ENCODE peak calls at places on chromosomes 2 and 18, in ten cellular contexts. K, U, P, E, L, M, H, D, V and W are unnamed samples.

GRCh38 chr2:223416826-223417610 is 185.1 kb downstream of the SCG2 start:
- DNase-seq in K (no peak), U (no peak), P (no peak), E (no peak), L (no peak), M (no peak), H (no peak), D (no peak), V (no peak), W (no peak)

GRCh38 chr2:128433911-128434550 is 115.4 kb upstream of the HS6ST1 start:
- DNase-seq in K (peak; percentile 7), U (no peak), P (no peak), E (no peak), L (no peak), M (peak; percentile 0), H (peak; percentile 6), D (no peak), V (no peak), W (peak; percentile 7)

GRCh38 chr2:108124733-108125132 is 115.0 kb upstream of the SULT1C3 start:
- DNase-seq in K (no peak), U (no peak), P (no peak), E (no peak), L (no peak), M (peak; percentile 31), H (no peak), D (no peak), V (no peak), W (no peak)

GRCh38 chr2:567865-568638 is 109.2 kb downstream of the TMEM18 start:
- DNase-seq in K (peak; percentile 83), U (no peak), P (no peak), E (no peak), L (peak; percentile 19), M (peak; percentile 21), H (peak; percentile 78), D (no peak), V (no peak), W (no peak)

GRCh38 chr2:234821946-234822470 is 129.8 kb upstream of the SH3BP4 start:
- DNase-seq in K (no peak), U (no peak), P (no peak), E (peak; percentile 38), L (no peak), M (no peak), H (no peak), D (no peak), V (no peak), W (no peak)

GRCh38 chr2:206096876-206097275 is 10.9 kb upstream of the INO80D start:
- DNase-seq in K (no peak), U (no peak), P (no peak), E (no peak), L (no peak), M (no peak), H (no peak), D (no peak), V (no peak), W (no peak)

GRCh38 chr2:96556441-96557330 is 20.1 kb downstream of the ARID5A start:
- DNase-seq in K (no peak), U (peak; percentile 43), P (no peak), E (peak; percentile 87), L (peak; percentile 57), M (peak; percentile 91), H (no peak), D (no peak), V (peak; percentile 64), W (peak; percentile 22)

GRCh38 chr2:97997774-97998392 is 2.1 kb upstream of the TMEM131 start:
- DNase-seq in K (no peak), U (no peak), P (no peak), E (no peak), L (no peak), M (no peak), H (no peak), D (no peak), V (no peak), W (no peak)

GRCh38 chr2:47601518-47602015 is 181.4 kb upstream of the MSH6 start:
- DNase-seq in K (no peak), U (no peak), P (no peak), E (no peak), L (no peak), M (no peak), H (no peak), D (no peak), V (no peak), W (no peak)

GRCh38 chr2:38092196-38092902 is 16.4 kb upstream of the CYP1B1 start:
- DNase-seq in K (peak; percentile 54), U (no peak), P (no peak), E (peak; percentile 80), L (peak; percentile 99), M (peak; percentile 39), H (peak; percentile 84), D (no peak), V (peak; percentile 82), W (no peak)
- H3K27me3 ChIP-seq in K (no peaks in the 10 kb centered on the region), U (peaks cover 13% of the 10 kb centered on the region), P (no peaks in the 10 kb centered on the region), E (peaks cover 6% of the 10 kb centered on the region), L (peaks cover 5% of the 10 kb centered on the region), M (no peaks in the 10 kb centered on the region), H (no peaks in the 10 kb centered on the region), D (peaks cover 6% of the 10 kb centered on the region), V (no peaks in the 10 kb centered on the region), W (no peaks in the 10 kb centered on the region)

DNA sequence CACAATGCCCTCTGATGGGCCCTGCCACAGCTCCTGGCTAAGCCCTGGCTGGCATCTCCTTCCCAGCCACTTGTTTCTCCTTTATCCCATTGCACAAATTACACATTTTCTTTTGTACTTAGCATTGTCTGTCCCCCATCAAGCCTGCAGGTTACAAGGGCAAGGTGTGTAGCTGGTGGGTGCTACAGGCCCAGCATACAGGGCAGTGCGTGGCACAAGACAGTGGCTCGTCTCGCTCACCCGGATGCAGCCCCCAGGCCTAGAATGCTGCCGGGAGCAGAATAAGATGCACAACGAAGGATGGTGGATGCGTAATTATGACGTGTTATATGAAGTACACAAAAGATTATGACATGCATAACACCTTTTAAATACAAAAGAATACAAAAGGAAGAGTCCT is 87.6 kb downstream of the EIPR1 start:
- DNase-seq in K (no peak), U (no peak), P (no peak), E (no peak), L (no peak), M (no peak), H (peak; percentile 10), D (no peak), V (no peak), W (no peak)
- H3K9me3 ChIP-seq in K (no peaks in the 10 kb centered on the region), U (no peaks in the 10 kb centered on the region), P (no peaks in the 10 kb centered on the region), E (no peaks in the 10 kb centered on the region), L (no peaks in the 10 kb centered on the region), M (no peaks in the 10 kb centered on the region), H (no peaks in the 10 kb centered on the region), D (no peaks in the 10 kb centered on the region), V (no peaks in the 10 kb centered on the region), W (no peaks in the 10 kb centered on the region)

GRCh38 chr2:121382744-121383143 is 97.7 kb upstream of the TFCP2L1 start:
- DNase-seq in K (no peak), U (no peak), P (no peak), E (no peak), L (no peak), M (no peak), H (no peak), D (no peak), V (no peak), W (no peak)
- TF ChIP-seq CTCF in K (no peak), U (no peak), P (no peak), E (no peak), L (no peak), M (no peak), H (no peak), D (peak; percentile 7), V (no peak), W (no peak)

DNA sequence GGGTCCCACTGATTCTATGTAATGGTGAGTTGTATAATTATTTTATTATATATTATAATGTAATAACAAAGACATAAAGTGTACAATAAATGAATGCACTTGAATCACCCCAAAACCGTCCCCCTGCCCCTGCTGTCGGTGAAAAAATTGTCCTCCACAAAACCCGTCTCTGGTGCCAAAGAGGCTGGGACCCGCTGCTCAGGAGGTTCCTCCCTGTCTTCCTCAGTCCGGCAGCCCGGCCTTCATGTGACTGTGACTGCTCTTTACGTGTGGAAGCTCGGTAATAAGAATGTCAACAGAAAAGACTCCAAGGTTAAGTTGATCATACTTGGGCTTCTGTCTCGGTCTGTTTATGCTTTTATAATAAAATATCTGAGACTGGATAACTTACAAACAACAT is 32.7 kb upstream of the ADNP2 start:
- DNase-seq in K (no peak), U (no peak), P (no peak), E (no peak), L (no peak), M (no peak), H (no peak), D (no peak), V (no peak), W (no peak)
- H3K27me3 ChIP-seq in K (no peaks in the 10 kb centered on the region), U (peaks cover under 1% of the 10 kb centered on the region), P (no peaks in the 10 kb centered on the region), E (peaks cover 13% of the 10 kb centered on the region), L (no peaks in the 10 kb centered on the region), M (no peaks in the 10 kb centered on the region), H (no peaks in the 10 kb centered on the region), D (no peaks in the 10 kb centered on the region), V (no peaks in the 10 kb centered on the region), W (no peaks in the 10 kb centered on the region)

GRCh38 chr18:62596145-62597005 is 73.5 kb downstream of the ZCCHC2 start:
- DNase-seq in K (no peak), U (no peak), P (no peak), E (no peak), L (no peak), M (no peak), H (no peak), D (no peak), V (no peak), W (peak; percentile 55)
- H3K9me3 ChIP-seq in K (no peaks in the 10 kb centered on the region), U (no peaks in the 10 kb centered on the region), P (no peaks in the 10 kb centered on the region), E (peaks cover 2% of the 10 kb centered on the region), L (no peaks in the 10 kb centered on the region), M (no peaks in the 10 kb centered on the region), H (no peaks in the 10 kb centered on the region), D (no peaks in the 10 kb centered on the region), V (no peaks in the 10 kb centered on the region), W (no peaks in the 10 kb centered on the region)